ENCODE peak calls at places on chromosomes 13 and 19, in nine cellular contexts. One of them, this sample, is unnamed.

GRCh38 chr13:24141333-24141910 is 19.1 kb upstream of the SPATA13 start:
- DNase-seq in fibroblast of pulmonary artery: no peak
- DNase-seq in brain microvascular endothelial cell: no peak
- DNase-seq in OCI-LY7: no peak
- DNase-seq in mucosa of descending colon: no peak
- DNase-seq in lower lobe of right lung: no peak
- DNase-seq in GM23248: no peak
- DNase-seq in WERI-Rb-1: peak
- DNase-seq in neuronal stem cell: no peak
- DNase-seq in this sample: peak

GRCh38 chr13:92549275-92549674 is 677.3 kb upstream of the GPC6 start:
- DNase-seq in neuronal stem cell: no peak
- DNase-seq in lower lobe of right lung: no peak
- DNase-seq in mucosa of descending colon: peak
- DNase-seq in GM23248: no peak
- DNase-seq in brain microvascular endothelial cell: no peak
- DNase-seq in OCI-LY7: no peak
- DNase-seq in fibroblast of pulmonary artery: no peak
- DNase-seq in WERI-Rb-1: no peak
- DNase-seq in this sample: no peak

GRCh38 chr13:75872970-75873369 is 236.8 kb downstream of the LMO7 start:
- DNase-seq in neuronal stem cell: no peak
- DNase-seq in fibroblast of pulmonary artery: no peak
- DNase-seq in OCI-LY7: no peak
- DNase-seq in brain microvascular endothelial cell: no peak
- DNase-seq in GM23248: no peak
- DNase-seq in lower lobe of right lung: no peak
- DNase-seq in WERI-Rb-1: no peak
- DNase-seq in mucosa of descending colon: no peak
- DNase-seq in this sample: no peak

GRCh38 chr13:96621634-96622033 is 372.6 kb downstream of the OXGR1 start:
- DNase-seq in OCI-LY7: no peak
- DNase-seq in brain microvascular endothelial cell: no peak
- DNase-seq in mucosa of descending colon: no peak
- DNase-seq in neuronal stem cell: no peak
- DNase-seq in lower lobe of right lung: no peak
- DNase-seq in GM23248: no peak
- DNase-seq in fibroblast of pulmonary artery: no peak
- DNase-seq in WERI-Rb-1: no peak
- DNase-seq in this sample: no peak

GRCh38 chr19:2602391-2603181 is 99.9 kb downstream of the GNG7 start:
- DNase-seq in OCI-LY7: no peak
- DNase-seq in neuronal stem cell: no peak
- DNase-seq in WERI-Rb-1: no peak
- DNase-seq in fibroblast of pulmonary artery: peak
- DNase-seq in lower lobe of right lung: peak
- DNase-seq in brain microvascular endothelial cell: peak
- DNase-seq in mucosa of descending colon: peak
- DNase-seq in GM23248: peak
- DNase-seq in this sample: peak

GRCh38 chr19:6318772-6319171 is 14.6 kb downstream of the ACER1 start:
- DNase-seq in mucosa of descending colon: no peak
- DNase-seq in OCI-LY7: no peak
- DNase-seq in GM23248: peak
- DNase-seq in neuronal stem cell: no peak
- DNase-seq in fibroblast of pulmonary artery: no peak
- DNase-seq in WERI-Rb-1: no peak
- DNase-seq in lower lobe of right lung: no peak
- DNase-seq in brain microvascular endothelial cell: peak
- DNase-seq in this sample: peak

GRCh38 chr19:16609511-16609910 is 18.5 kb downstream of the MED26 start:
- DNase-seq in OCI-LY7: no peak
- DNase-seq in mucosa of descending colon: no peak
- DNase-seq in brain microvascular endothelial cell: no peak
- DNase-seq in neuronal stem cell: no peak
- DNase-seq in WERI-Rb-1: no peak
- DNase-seq in GM23248: no peak
- DNase-seq in fibroblast of pulmonary artery: no peak
- DNase-seq in lower lobe of right lung: no peak
- DNase-seq in this sample: no peak

GRCh38 chr13:108220042-108220441 is 1.9 kb downstream of the ABHD13 start:
- DNase-seq in WERI-Rb-1: peak
- DNase-seq in neuronal stem cell: no peak
- DNase-seq in OCI-LY7: no peak
- DNase-seq in brain microvascular endothelial cell: no peak
- DNase-seq in lower lobe of right lung: peak
- DNase-seq in mucosa of descending colon: peak
- DNase-seq in fibroblast of pulmonary artery: no peak
- DNase-seq in GM23248: no peak
- DNase-seq in this sample: no peak

GRCh38 chr13:72716776-72717175 is 10.7 kb downstream of the MZT1 start:
- DNase-seq in GM23248: no peak
- DNase-seq in lower lobe of right lung: no peak
- DNase-seq in OCI-LY7: no peak
- DNase-seq in WERI-Rb-1: no peak
- DNase-seq in neuronal stem cell: no peak
- DNase-seq in fibroblast of pulmonary artery: peak
- DNase-seq in brain microvascular endothelial cell: peak
- DNase-seq in mucosa of descending colon: no peak
- DNase-seq in this sample: no peak

GRCh38 chr13:31048521-31048920 is 113.2 kb downstream of the HSPH1 start:
- DNase-seq in WERI-Rb-1: no peak
- DNase-seq in brain microvascular endothelial cell: no peak
- DNase-seq in mucosa of descending colon: no peak
- DNase-seq in neuronal stem cell: no peak
- DNase-seq in OCI-LY7: no peak
- DNase-seq in GM23248: no peak
- DNase-seq in fibroblast of pulmonary artery: peak
- DNase-seq in lower lobe of right lung: no peak
- DNase-seq in this sample: peak

GRCh38 chr13:75637101-75637774 is 1.1 kb downstream of the LMO7 start:
- DNase-seq in mucosa of descending colon: no peak
- DNase-seq in neuronal stem cell: no peak
- DNase-seq in OCI-LY7: no peak
- DNase-seq in lower lobe of right lung: no peak
- DNase-seq in WERI-Rb-1: no peak
- DNase-seq in fibroblast of pulmonary artery: no peak
- DNase-seq in GM23248: peak
- DNase-seq in brain microvascular endothelial cell: no peak
- DNase-seq in this sample: peak

GRCh38 chr13:77477299-77477848 is 58.1 kb upstream of the SCEL start:
- DNase-seq in WERI-Rb-1: no peak
- DNase-seq in GM23248: peak
- DNase-seq in fibroblast of pulmonary artery: no peak
- DNase-seq in brain microvascular endothelial cell: no peak
- DNase-seq in lower lobe of right lung: no peak
- DNase-seq in neuronal stem cell: no peak
- DNase-seq in OCI-LY7: no peak
- DNase-seq in mucosa of descending colon: no peak
- DNase-seq in this sample: no peak

GRCh38 chr13:27290715-27291114 is 20.1 kb downstream of the RASL11A start:
- DNase-seq in OCI-LY7: no peak
- DNase-seq in GM23248: no peak
- DNase-seq in mucosa of descending colon: no peak
- DNase-seq in brain microvascular endothelial cell: no peak
- DNase-seq in WERI-Rb-1: no peak
- DNase-seq in neuronal stem cell: no peak
- DNase-seq in fibroblast of pulmonary artery: no peak
- DNase-seq in lower lobe of right lung: no peak
- DNase-seq in this sample: no peak
- H3K4me3 ChIP-seq in OCI-LY7: no peak
- H3K4me3 ChIP-seq in GM23248: no peak
- H3K4me3 ChIP-seq in mucosa of descending colon: no peak
- H3K4me3 ChIP-seq in brain microvascular endothelial cell: no peak
- H3K4me3 ChIP-seq in WERI-Rb-1: no peak
- H3K4me3 ChIP-seq in neuronal stem cell: no peak
- H3K4me3 ChIP-seq in fibroblast of pulmonary artery: no peak
- H3K4me3 ChIP-seq in lower lobe of right lung: no peak
- H3K4me3 ChIP-seq in this sample: no peak

GRCh38 chr19:23393121-23393520 is 2.1 kb downstream of the ZNF91 start:
- DNase-seq in GM23248: peak
- DNase-seq in lower lobe of right lung: no peak
- DNase-seq in mucosa of descending colon: no peak
- DNase-seq in neuronal stem cell: no peak
- DNase-seq in brain microvascular endothelial cell: no peak
- DNase-seq in fibroblast of pulmonary artery: peak
- DNase-seq in OCI-LY7: no peak
- DNase-seq in WERI-Rb-1: no peak
- DNase-seq in this sample: no peak
- H3K4me3 ChIP-seq in GM23248: no peak
- H3K4me3 ChIP-seq in lower lobe of right lung: no peak
- H3K4me3 ChIP-seq in mucosa of descending colon: no peak
- H3K4me3 ChIP-seq in neuronal stem cell: no peak
- H3K4me3 ChIP-seq in brain microvascular endothelial cell: no peak
- H3K4me3 ChIP-seq in fibroblast of pulmonary artery: no peak
- H3K4me3 ChIP-seq in OCI-LY7: no peak
- H3K4me3 ChIP-seq in WERI-Rb-1: no peak
- H3K4me3 ChIP-seq in this sample: no peak

DNA sequence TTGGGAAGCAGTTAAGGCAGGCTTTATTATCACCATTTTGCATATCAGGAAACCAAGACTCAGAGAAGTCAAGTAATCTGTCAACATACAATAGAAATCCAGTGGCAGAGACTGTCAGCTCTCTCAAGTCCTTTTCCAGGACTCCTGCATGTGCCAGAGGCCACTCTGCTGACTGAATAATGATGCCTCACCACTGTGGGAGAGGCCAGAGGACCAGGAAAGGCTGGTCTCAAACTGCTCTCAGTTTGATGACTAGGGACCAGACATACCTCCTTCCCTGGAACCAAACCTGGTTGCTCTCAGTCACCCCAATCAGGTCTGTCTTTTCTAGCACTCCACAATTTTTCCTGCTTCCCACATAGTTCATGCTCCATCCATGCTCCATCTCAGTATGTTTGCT is 8.0 kb downstream of the RNASEH2B start:
- DNase-seq in neuronal stem cell: no peak
- DNase-seq in GM23248: peak
- DNase-seq in fibroblast of pulmonary artery: no peak
- DNase-seq in WERI-Rb-1: no peak
- DNase-seq in brain microvascular endothelial cell: no peak
- DNase-seq in mucosa of descending colon: no peak
- DNase-seq in lower lobe of right lung: no peak
- DNase-seq in OCI-LY7: no peak
- DNase-seq in this sample: no peak
- H3K4me3 ChIP-seq in neuronal stem cell: no peak
- H3K4me3 ChIP-seq in GM23248: no peak
- H3K4me3 ChIP-seq in fibroblast of pulmonary artery: no peak
- H3K4me3 ChIP-seq in WERI-Rb-1: no peak
- H3K4me3 ChIP-seq in brain microvascular endothelial cell: no peak
- H3K4me3 ChIP-seq in mucosa of descending colon: no peak
- H3K4me3 ChIP-seq in lower lobe of right lung: no peak
- H3K4me3 ChIP-seq in OCI-LY7: peak
- H3K4me3 ChIP-seq in this sample: no peak

GRCh38 chr19:13978721-13979191 is 26.4 kb downstream of the DCAF15 start:
- DNase-seq in brain microvascular endothelial cell: no peak
- DNase-seq in fibroblast of pulmonary artery: no peak
- DNase-seq in OCI-LY7: no peak
- DNase-seq in WERI-Rb-1: no peak
- DNase-seq in neuronal stem cell: peak
- DNase-seq in mucosa of descending colon: no peak
- DNase-seq in GM23248: peak
- DNase-seq in lower lobe of right lung: no peak
- DNase-seq in this sample: no peak
- H3K4me3 ChIP-seq in brain microvascular endothelial cell: peak
- H3K4me3 ChIP-seq in fibroblast of pulmonary artery: no peak
- H3K4me3 ChIP-seq in OCI-LY7: no peak
- H3K4me3 ChIP-seq in WERI-Rb-1: no peak
- H3K4me3 ChIP-seq in neuronal stem cell: no peak
- H3K4me3 ChIP-seq in mucosa of descending colon: no peak
- H3K4me3 ChIP-seq in GM23248: peak
- H3K4me3 ChIP-seq in lower lobe of right lung: peak
- H3K4me3 ChIP-seq in this sample: no peak

GRCh38 chr13:113421673-113422270 is 31.5 kb downstream of the ADPRHL1 start:
- DNase-seq in GM23248: peak
- DNase-seq in brain microvascular endothelial cell: no peak
- DNase-seq in lower lobe of right lung: no peak
- DNase-seq in WERI-Rb-1: no peak
- DNase-seq in neuronal stem cell: no peak
- DNase-seq in OCI-LY7: no peak
- DNase-seq in fibroblast of pulmonary artery: peak
- DNase-seq in mucosa of descending colon: peak
- DNase-seq in this sample: no peak
- H3K4me3 ChIP-seq in GM23248: no peak
- H3K4me3 ChIP-seq in brain microvascular endothelial cell: no peak
- H3K4me3 ChIP-seq in lower lobe of right lung: no peak
- H3K4me3 ChIP-seq in WERI-Rb-1: no peak
- H3K4me3 ChIP-seq in neuronal stem cell: no peak
- H3K4me3 ChIP-seq in OCI-LY7: no peak
- H3K4me3 ChIP-seq in fibroblast of pulmonary artery: no peak
- H3K4me3 ChIP-seq in mucosa of descending colon: no peak
- H3K4me3 ChIP-seq in this sample: no peak

GRCh38 chr19:37127999-37128820 is 44.3 kb downstream of the ZNF585A start:
- DNase-seq in neuronal stem cell: no peak
- DNase-seq in OCI-LY7: peak
- DNase-seq in WERI-Rb-1: no peak
- DNase-seq in fibroblast of pulmonary artery: no peak
- DNase-seq in lower lobe of right lung: no peak
- DNase-seq in GM23248: no peak
- DNase-seq in mucosa of descending colon: no peak
- DNase-seq in brain microvascular endothelial cell: no peak
- DNase-seq in this sample: no peak
- H3K4me3 ChIP-seq in neuronal stem cell: no peak
- H3K4me3 ChIP-seq in OCI-LY7: no peak
- H3K4me3 ChIP-seq in WERI-Rb-1: no peak
- H3K4me3 ChIP-seq in fibroblast of pulmonary artery: no peak
- H3K4me3 ChIP-seq in lower lobe of right lung: no peak
- H3K4me3 ChIP-seq in GM23248: peak
- H3K4me3 ChIP-seq in mucosa of descending colon: no peak
- H3K4me3 ChIP-seq in brain microvascular endothelial cell: no peak
- H3K4me3 ChIP-seq in this sample: no peak

DNA sequence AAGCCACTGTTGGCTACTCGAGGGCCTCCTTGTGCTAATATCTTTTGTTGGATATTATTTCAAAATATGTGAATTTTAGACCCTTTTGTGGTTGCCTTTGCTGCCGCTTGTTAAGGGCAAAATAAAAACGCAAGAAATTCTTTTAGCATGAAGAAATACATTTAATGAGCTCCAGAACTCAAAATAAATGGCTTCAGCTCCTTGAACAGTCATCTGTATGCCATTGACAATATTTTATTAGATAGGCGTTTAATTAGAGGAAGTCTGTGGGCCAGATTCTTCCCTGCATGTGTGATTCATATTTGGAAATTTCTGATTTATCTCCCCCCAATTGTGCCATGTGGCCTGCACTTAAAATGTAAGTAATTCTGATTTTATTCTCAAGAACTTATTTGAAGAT is 177.2 kb downstream of the STK24 start:
- DNase-seq in fibroblast of pulmonary artery: no peak
- DNase-seq in mucosa of descending colon: no peak
- DNase-seq in brain microvascular endothelial cell: no peak
- DNase-seq in WERI-Rb-1: no peak
- DNase-seq in lower lobe of right lung: no peak
- DNase-seq in neuronal stem cell: no peak
- DNase-seq in OCI-LY7: no peak
- DNase-seq in GM23248: peak
- DNase-seq in this sample: no peak
- H3K4me3 ChIP-seq in fibroblast of pulmonary artery: no peak
- H3K4me3 ChIP-seq in mucosa of descending colon: no peak
- H3K4me3 ChIP-seq in brain microvascular endothelial cell: no peak
- H3K4me3 ChIP-seq in WERI-Rb-1: no peak
- H3K4me3 ChIP-seq in lower lobe of right lung: no peak
- H3K4me3 ChIP-seq in neuronal stem cell: no peak
- H3K4me3 ChIP-seq in OCI-LY7: no peak
- H3K4me3 ChIP-seq in GM23248: no peak
- H3K4me3 ChIP-seq in this sample: no peak

GRCh38 chr13:91200486-91200885 is 147.0 kb upstream of the MIR17HG start:
- DNase-seq in lower lobe of right lung: no peak
- DNase-seq in brain microvascular endothelial cell: no peak
- DNase-seq in OCI-LY7: no peak
- DNase-seq in neuronal stem cell: no peak
- DNase-seq in fibroblast of pulmonary artery: no peak
- DNase-seq in GM23248: no peak
- DNase-seq in mucosa of descending colon: no peak
- DNase-seq in WERI-Rb-1: no peak
- DNase-seq in this sample: no peak
- H3K4me3 ChIP-seq in lower lobe of right lung: no peak
- H3K4me3 ChIP-seq in brain microvascular endothelial cell: no peak
- H3K4me3 ChIP-seq in OCI-LY7: no peak
- H3K4me3 ChIP-seq in neuronal stem cell: no peak
- H3K4me3 ChIP-seq in fibroblast of pulmonary artery: no peak
- H3K4me3 ChIP-seq in GM23248: no peak
- H3K4me3 ChIP-seq in mucosa of descending colon: no peak
- H3K4me3 ChIP-seq in WERI-Rb-1: no peak
- H3K4me3 ChIP-seq in this sample: no peak

This sample was measured in MG63.